ENCODE peak calls at places on chromosomes 7 and 10, in four cellular contexts. H, A, M and Q are unnamed samples.
A peak's percentile ranks its signal among the peaks of the same experiment; 100 is the strongest.

GRCh38 chr7:27177795-27178320 is 3.7 kb upstream of the HOXA10 start:
- DNase-seq in H (no peak), A (no peak), M (no peak), Q (no peak)

GRCh38 chr10:31707578-31708411 is 220.8 kb downstream of the ARHGAP12 start:
- DNase-seq in H (peak; percentile 90), A (no peak), M (peak; percentile 77), Q (peak; percentile 44)

GRCh38 chr7:134991469-134992339 is 5.4 kb downstream of the AGBL3 start:
- DNase-seq in H (no peak), A (no peak), M (no peak), Q (no peak)

GRCh38 chr10:121131426-121132277 is 280.5 kb downstream of the WDR11 start:
- DNase-seq in H (no peak), A (no peak), M (no peak), Q (no peak)

GRCh38 chr10:107548301-107548700 is 383.8 kb upstream of the SORCS1 start:
- DNase-seq in H (no peak), A (no peak), M (no peak), Q (no peak)

GRCh38 chr10:48470115-48470892 is 134.6 kb downstream of the ARHGAP22 start:
- DNase-seq in H (no peak), A (peak; percentile 73), M (no peak), Q (no peak)

GRCh38 chr7:884191-885003 is 8.0 kb downstream of the GET4 start:
- DNase-seq in H (no peak), A (no peak), M (no peak), Q (no peak)

GRCh38 chr10:88028654-88029053 is 165.2 kb downstream of the PTEN start:
- DNase-seq in H (no peak), A (no peak), M (peak; percentile 29), Q (no peak)

GRCh38 chr7:3673524-3673923 is 372.5 kb downstream of the SDK1 start:
- DNase-seq in H (no peak), A (peak; percentile 9), M (no peak), Q (no peak)

GRCh38 chr7:105013818-105014724 is at the start of gene KMT2E:
- DNase-seq in H (peak; percentile 59), A (peak; percentile 83), M (peak; percentile 61), Q (peak; percentile 46)

GRCh38 chr7:105011771-105012502 is 2.1 kb upstream of the KMT2E start:
- DNase-seq in H (no peak), A (no peak), M (no peak), Q (no peak)

GRCh38 chr7:105014725-105015630 is 973 bp downstream of the KMT2E start:
- DNase-seq in H (no peak), A (peak; percentile 45), M (no peak), Q (no peak)

GRCh38 chr7:105012503-105013282 is 1.3 kb upstream of the KMT2E start:
- DNase-seq in H (peak; percentile 97), A (peak; percentile 99), M (peak; percentile 94), Q (peak; percentile 83)

GRCh38 chr7:105013283-105013817 is 655 bp upstream of the KMT2E start:
- DNase-seq in H (peak; percentile 66), A (peak; percentile 91), M (peak; percentile 82), Q (peak; percentile 60)
- TF ChIP-seq POLR2AphosphoS5 in H (peak; percentile 98), A (peak; percentile 79), M (peak; percentile 70), Q (peak; percentile 95)

DNA sequence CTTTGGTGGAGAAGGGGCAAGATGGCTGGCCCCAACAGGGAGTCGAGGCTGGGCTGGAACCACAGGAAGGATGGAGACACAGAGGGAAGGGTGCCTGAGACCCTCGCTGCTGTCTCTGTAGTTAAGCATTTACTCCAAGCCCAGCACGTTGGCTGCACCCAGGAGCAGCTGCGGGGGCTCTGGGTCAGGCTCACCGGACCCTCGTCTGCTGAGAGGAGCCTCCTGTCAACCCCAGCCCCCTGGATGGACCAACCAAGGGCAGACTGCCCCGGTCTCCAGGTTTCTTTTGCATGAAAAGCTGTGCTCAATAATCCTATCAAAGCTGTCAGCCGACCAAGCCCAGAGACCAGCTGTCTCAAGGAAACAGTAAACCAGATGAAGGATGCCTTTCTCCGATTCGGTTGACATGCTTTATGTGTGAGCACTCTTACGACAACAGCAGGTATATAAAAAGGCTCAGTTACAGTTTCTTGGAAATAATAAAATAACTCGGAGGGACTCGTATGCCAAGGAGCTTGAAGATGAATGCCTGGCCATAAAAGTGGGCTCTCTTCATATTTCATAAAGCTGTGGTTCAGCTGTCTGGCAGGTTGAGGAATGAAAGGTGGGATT is 71.6 kb upstream of the BAIAP2L1 start:
- DNase-seq in H (no peak), A (no peak), M (no peak), Q (no peak)
- TF ChIP-seq SPI1 in H (no peak), A (no peak), M (no peak), Q (no peak)

GRCh38 chr10:102782698-102783540 is 39.2 kb downstream of the WBP1L start:
- DNase-seq in H (no peak), A (no peak), M (no peak), Q (no peak)
- TF ChIP-seq POLR2AphosphoS5 in H (no peak), A (no peak), M (no peak), Q (no peak)

DNA sequence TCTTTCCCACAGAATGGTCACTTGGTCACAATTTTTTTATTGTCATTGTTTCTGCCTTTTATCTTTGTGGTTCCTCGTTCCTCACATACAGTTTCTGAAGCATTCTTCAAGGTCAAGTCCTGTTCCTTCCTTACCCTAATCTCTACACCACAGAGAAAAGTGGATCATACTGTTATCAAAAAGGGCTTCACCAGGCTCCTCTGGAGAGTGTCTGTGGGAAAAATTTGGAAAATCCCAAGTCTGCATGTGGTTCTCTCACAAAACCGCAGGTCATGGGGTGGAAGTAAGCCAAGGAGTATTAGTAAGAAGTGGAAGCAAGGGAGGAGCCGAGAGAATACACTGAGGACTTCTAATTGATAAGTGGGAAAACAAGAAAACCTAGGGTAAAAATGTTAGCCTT is 31.5 kb downstream of the THNSL1 start:
- DNase-seq in H (no peak), A (no peak), M (no peak), Q (no peak)
- TF ChIP-seq SPI1 in H (no peak), A (peak; percentile 3), M (no peak), Q (no peak)

DNA sequence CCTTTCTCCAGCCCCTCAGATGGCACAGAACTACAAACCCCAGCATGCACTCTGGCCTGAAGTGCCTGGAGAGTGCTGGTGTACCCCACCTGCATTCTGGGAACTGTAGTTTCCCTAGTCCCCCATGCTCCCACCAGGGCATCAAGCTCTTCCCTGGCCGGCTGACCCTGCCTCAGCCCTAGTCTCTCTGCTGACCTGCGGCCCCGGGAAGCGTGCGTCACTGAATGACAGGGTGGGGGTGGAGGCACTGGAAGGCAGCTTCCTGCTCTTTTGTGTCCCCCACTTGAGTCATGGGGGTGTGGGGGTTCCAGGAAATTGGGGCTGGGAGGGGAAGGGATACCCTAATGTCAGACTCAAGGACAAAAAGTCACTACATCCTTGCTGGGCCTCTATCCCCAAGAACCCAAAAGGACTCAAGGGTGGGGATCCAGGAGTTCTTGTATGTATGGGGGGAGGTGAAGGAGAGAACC is 2.1 kb downstream of the NOS3 start:
- DNase-seq in H (no peak), A (peak; percentile 84), M (no peak), Q (no peak)
- TF ChIP-seq POLR2AphosphoS5 in H (no peak), A (no peak), M (no peak), Q (no peak)

GRCh38 chr7:33183504-33183903 is 54.1 kb downstream of the BBS9 start:
- DNase-seq in H (no peak), A (no peak), M (no peak), Q (no peak)

GRCh38 chr7:33190688-33191304 is 61.4 kb downstream of the BBS9 start:
- DNase-seq in H (no peak), A (no peak), M (no peak), Q (no peak)

GRCh38 chr7:33186187-33186586 is 56.8 kb downstream of the BBS9 start:
- DNase-seq in H (no peak), A (no peak), M (no peak), Q (no peak)

GRCh38 chr7:33191326-33191725 is 62.0 kb downstream of the BBS9 start:
- DNase-seq in H (no peak), A (no peak), M (no peak), Q (peak; percentile 20)

DNA sequence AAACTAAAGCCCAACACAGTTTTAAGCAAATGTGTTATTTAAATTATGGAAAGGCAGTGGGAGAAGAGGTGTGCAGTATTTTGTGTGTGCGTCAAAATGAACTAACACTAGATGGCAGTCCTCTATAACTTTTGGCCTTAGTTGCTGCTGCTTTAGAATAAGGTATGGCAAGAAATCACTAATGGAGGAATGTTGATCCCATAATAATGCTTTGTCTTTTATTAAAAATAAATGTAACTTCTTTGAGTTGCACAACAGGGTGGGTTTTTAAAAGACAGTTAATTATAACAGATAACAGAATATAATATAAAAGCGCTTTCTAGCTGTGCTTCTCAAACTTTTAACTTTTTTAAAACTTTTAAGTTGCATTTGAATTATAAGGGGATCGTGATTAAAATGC is 56.4 kb downstream of the BBS9 start:
- DNase-seq in H (no peak), A (peak; percentile 23), M (peak; percentile 1), Q (peak; percentile 16)
- TF ChIP-seq SPI1 in H (no peak), A (no peak), M (no peak), Q (no peak)